ENCODE peak calls at places on chromosomes 3 and 15, in five cellular contexts. Y is CD8-positive, alpha-beta T cell; M is transverse colon; J is GM23338; B is cardiac muscle cell. G is an unnamed sample. For H3K36me3, the result is how much of the 10 kb centered on the place peaks cover.

GRCh38 chr3:99765042-99765942 is 52.4 kb upstream of the CMSS1 start:
- DNase-seq in Y (no peak), M (no peak), J (no peak), B (no peak), G (no peak)

GRCh38 chr15:91694131-91694828 is 159.2 kb upstream of the SLCO3A1 start:
- DNase-seq in Y (no peak), M (peak), J (peak), B (peak), G (no peak)

GRCh38 chr3:73500321-73500720 is 124.4 kb downstream of the PDZRN3 start:
- DNase-seq in Y (no peak), M (no peak), J (no peak), B (no peak), G (no peak)

GRCh38 chr15:78685157-78685830 is 44.3 kb upstream of the CHRNB4 start:
- DNase-seq in Y (no peak), M (no peak), J (peak), B (no peak), G (no peak)

GRCh38 chr3:194439915-194440550 is 41.0 kb upstream of the GP5 start:
- DNase-seq in Y (no peak), M (no peak), J (no peak), B (peak), G (no peak)

GRCh38 chr3:149009732-149010131 is 18.4 kb downstream of the GYG1 start:
- DNase-seq in Y (peak), M (peak), J (no peak), B (no peak), G (no peak)

GRCh38 chr15:24924153-24924552 is 30.6 kb upstream of the SNRPN start:
- DNase-seq in Y (no peak), M (no peak), J (no peak), B (no peak), G (no peak)

GRCh38 chr15:92807971-92808571 is 92.1 kb upstream of the CHD2 start:
- DNase-seq in Y (no peak), M (peak), J (peak), B (no peak), G (no peak)

GRCh38 chr15:66237513-66238235 is 15.9 kb downstream of the MEGF11 start:
- DNase-seq in Y (no peak), M (no peak), J (no peak), B (no peak), G (no peak)

GRCh38 chr15:58369261-58369699 is 62.5 kb upstream of the LIPC start:
- DNase-seq in Y (no peak), M (no peak), J (no peak), B (no peak), G (no peak)

GRCh38 chr15:39358441-39359041 is 222.3 kb upstream of the THBS1 start:
- DNase-seq in Y (no peak), M (peak), J (no peak), B (peak), G (peak)

GRCh38 chr3:172057059-172057458 is 17.7 kb downstream of the FNDC3B start:
- DNase-seq in Y (no peak), M (no peak), J (no peak), B (no peak), G (no peak)

GRCh38 chr3:144390786-144391185 is 419.2 kb downstream of the DIPK2A start:
- DNase-seq in Y (no peak), M (no peak), J (no peak), B (no peak), G (no peak)

GRCh38 chr15:36883705-36884355 is 216.5 kb downstream of the MEIS2 start:
- DNase-seq in Y (peak), M (peak), J (peak), B (peak), G (peak)

GRCh38 chr3:19446687-19447086 is 298.4 kb downstream of the KCNH8 start:
- DNase-seq in Y (no peak), M (no peak), J (no peak), B (no peak), G (no peak)

GRCh38 chr3:188323067-188323842 is 169.3 kb downstream of the LPP start:
- DNase-seq in Y (peak), M (no peak), J (no peak), B (no peak), G (peak)

GRCh38 chr15:65344214-65344908 is 33.4 kb downstream of the IGDCC3 start:
- DNase-seq in Y (no peak), M (peak), J (no peak), B (no peak), G (no peak)

GRCh38 chr15:22936577-22937472 is 43.3 kb downstream of the CYFIP1 start:
- DNase-seq in Y (no peak), M (no peak), J (no peak), B (no peak), G (no peak)

GRCh38 chr3:18424862-18425640 is at the start of gene SATB1:
- DNase-seq in Y (peak), M (peak), J (peak), B (peak), G (peak)

GRCh38 chr15:57183614-57184344 is 192.5 kb upstream of the CGNL1 start:
- DNase-seq in Y (no peak), M (no peak), J (no peak), B (no peak), G (no peak)

GRCh38 chr15:71237456-71238188 is 122.4 kb downstream of the THSD4 start:
- DNase-seq in Y (no peak), M (peak), J (no peak), B (peak), G (peak)

GRCh38 chr15:60539881-60540613 is 61.1 kb upstream of the ICE2 start:
- DNase-seq in Y (no peak), M (no peak), J (no peak), B (no peak), G (no peak)

GRCh38 chr3:101878589-101878988 is 29.3 kb downstream of the NFKBIZ start:
- DNase-seq in Y (no peak), M (no peak), J (no peak), B (no peak), G (no peak)

GRCh38 chr3:127670761-127671522 is 1.8 kb upstream of the ABTB1 start:
- DNase-seq in Y (peak), M (no peak), J (no peak), B (no peak), G (no peak)

GRCh38 chr15:58980351-58980939 is 7.0 kb upstream of the RNF111 start:
- DNase-seq in Y (no peak), M (no peak), J (peak), B (peak), G (no peak)

GRCh38 chr15:73268457-73268856 is 100.3 kb downstream of the HCN4 start:
- DNase-seq in Y (no peak), M (no peak), J (no peak), B (no peak), G (no peak)

GRCh38 chr3:71690222-71690821 is 34.9 kb downstream of the EIF4E3 start:
- DNase-seq in Y (no peak), M (no peak), J (peak), B (no peak), G (peak)
- H3K36me3 ChIP-seq in Y (under half), M (under half), J (under half), B (under half), G (under half)

GRCh38 chr3:40396406-40396805 is 9.4 kb downstream of the ENTPD3 start:
- DNase-seq in Y (no peak), M (no peak), J (no peak), B (no peak), G (no peak)
- TF ChIP-seq CTCF in Y (no peak), M (no peak), J (no peak), B (no peak), G (no peak)

GRCh38 chr3:37015631-37016030 is 22.3 kb downstream of the MLH1 start:
- DNase-seq in Y (no peak), M (no peak), J (no peak), B (peak), G (no peak)
- H3K36me3 ChIP-seq in Y (under half), M (half or more), J (under half), B (under half), G (half or more)

DNA sequence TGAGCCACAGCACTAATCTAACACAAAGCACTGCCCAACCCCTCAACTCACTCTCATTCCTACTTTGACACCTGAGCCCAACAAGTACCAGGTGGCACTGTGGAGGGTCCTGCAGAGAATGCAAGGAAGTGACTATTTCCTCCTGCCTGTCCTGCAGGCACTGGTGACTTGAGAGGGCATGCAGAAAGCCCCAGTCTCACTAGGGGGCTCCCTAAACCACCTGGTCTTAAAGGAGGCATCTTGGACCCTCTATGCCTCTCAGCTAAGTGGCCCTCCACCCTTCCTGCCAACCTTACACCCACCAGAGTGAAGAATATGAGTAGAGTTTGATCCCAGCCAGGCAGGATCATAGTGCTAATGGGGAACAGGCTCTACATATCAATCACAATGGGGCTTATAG is 15.2 kb downstream of the TRAIP start:
- DNase-seq in Y (no peak), M (no peak), J (peak), B (peak), G (no peak)
- TF ChIP-seq CTCF in Y (no peak), M (no peak), J (peak), B (peak), G (no peak)

DNA sequence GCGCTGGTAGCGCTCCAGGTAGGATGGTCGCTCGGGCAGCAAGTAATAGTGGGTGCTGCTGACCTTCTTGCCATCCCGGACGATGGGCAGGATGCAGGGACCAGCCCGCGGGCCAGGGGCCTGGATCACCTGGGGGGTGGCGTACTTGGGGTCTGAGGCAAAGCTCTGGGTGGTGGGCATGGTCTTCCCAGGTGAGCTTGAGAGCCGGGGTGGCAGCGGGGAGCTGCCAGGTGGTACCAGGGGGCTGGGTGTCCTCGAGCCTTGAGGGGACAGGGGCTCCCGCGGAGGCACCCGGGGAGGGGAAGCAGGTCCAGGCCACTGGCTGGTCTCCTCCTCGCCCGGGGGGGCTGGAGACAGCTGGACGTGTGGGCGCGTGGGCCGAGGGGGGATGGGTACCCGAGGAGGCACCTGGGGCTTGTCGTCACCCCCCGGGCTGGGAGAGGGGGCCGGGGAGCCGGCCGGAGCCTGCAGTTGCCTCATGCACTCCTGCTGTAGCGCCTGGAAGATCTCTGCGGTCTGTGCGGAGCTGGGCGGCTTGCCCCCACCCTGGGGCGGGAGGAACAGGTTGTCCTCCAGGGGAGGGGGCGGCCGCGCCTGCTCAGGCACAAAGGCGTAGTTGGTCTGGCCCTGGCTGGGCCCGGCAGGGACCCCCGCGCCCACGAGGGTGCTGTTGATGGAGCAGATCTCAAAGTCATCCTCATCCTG is 40.6 kb downstream of the TNK2 start:
- DNase-seq in Y (no peak), M (no peak), J (no peak), B (no peak), G (no peak)
- H3K36me3 ChIP-seq in Y (under half), M (under half), J (under half), B (under half), G (under half)

GRCh38 chr3:122374034-122374433 is 9.0 kb downstream of the MIX23 start:
- DNase-seq in Y (no peak), M (no peak), J (no peak), B (no peak), G (no peak)
- TF ChIP-seq CTCF in Y (no peak), M (no peak), J (no peak), B (no peak), G (no peak)

GRCh38 chr3:47385796-47386195 is 5.0 kb downstream of the PTPN23 start:
- DNase-seq in Y (no peak), M (no peak), J (no peak), B (no peak), G (peak)

GRCh38 chr3:47384425-47384824 is 3.6 kb downstream of the PTPN23 start:
- DNase-seq in Y (no peak), M (no peak), J (no peak), B (no peak), G (no peak)

GRCh38 chr3:47380601-47381316 is at the start of gene PTPN23:
- DNase-seq in Y (peak), M (peak), J (peak), B (peak), G (peak)

GRCh38 chr3:47381317-47382157 is 716 bp downstream of the PTPN23 start:
- DNase-seq in Y (peak), M (peak), J (peak), B (peak), G (peak)

DNA sequence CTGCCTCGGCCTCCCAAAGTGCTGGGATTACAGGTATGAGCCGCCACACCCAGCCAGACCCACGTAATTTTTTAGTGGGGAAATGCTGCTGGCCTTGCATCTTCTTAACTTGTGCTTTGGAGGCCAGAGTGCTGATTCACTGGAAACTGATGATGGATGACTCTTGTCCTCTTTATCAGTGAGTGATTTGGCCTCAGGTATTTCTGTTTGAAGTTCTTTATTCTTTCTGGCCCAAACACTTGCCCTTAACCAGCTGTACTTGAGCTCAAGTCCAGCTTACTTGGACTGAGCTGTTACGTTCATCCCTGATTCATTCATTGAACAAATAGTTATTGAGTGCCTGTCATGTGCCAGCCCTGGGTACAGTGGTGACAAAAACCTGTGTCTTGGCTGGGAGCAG is 4.2 kb downstream of the PTPN23 start:
- DNase-seq in Y (no peak), M (no peak), J (no peak), B (peak), G (peak)
- H3K36me3 ChIP-seq in Y (under half), M (under half), J (under half), B (under half), G (under half)

DNA sequence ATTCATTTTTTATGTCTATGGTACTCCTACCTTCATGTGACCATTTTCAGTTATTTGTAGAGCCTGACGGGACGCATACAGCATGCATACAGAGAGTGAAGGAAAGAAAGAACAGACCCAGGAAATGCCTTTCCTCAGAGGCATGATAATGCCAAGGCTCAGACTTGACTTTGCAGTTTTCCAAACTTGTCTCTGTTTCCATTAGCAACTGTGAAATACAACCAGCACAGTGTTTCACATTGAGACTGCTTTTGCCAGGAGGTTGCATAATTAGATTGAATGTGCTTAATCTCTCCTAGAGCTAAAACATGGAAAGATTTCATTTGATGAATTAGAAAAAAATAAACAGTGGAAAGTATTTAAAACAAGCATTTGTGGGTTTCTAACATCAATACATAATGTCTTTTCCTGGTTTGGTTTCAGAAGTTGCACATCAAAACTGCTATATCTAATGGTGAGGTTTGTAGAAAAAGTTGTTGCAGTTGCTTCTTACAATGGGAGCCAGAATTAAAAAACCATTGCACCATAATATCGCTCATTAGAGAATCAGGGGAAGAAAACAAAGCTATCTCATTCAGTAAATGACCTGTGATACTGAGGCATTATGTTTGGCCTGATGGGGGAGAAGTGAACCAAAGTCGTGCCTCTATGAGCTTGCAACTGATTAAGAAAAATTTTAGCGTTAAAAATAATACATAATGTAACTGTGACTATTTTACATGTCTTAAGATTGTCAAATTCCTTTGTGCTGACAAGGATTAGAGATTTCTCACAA is 60.4 kb upstream of the ARHGEF26 start:
- DNase-seq in Y (no peak), M (no peak), J (peak), B (peak), G (no peak)
- TF ChIP-seq CTCF in Y (no peak), M (no peak), J (no peak), B (no peak), G (no peak)

GRCh38 chr3:124976378-124976777 is 41.8 kb upstream of the MUC13 start:
- DNase-seq in Y (no peak), M (no peak), J (no peak), B (no peak), G (no peak)
- H3K36me3 ChIP-seq in Y (under half), M (under half), J (under half), B (under half), G (under half)